ENCODE peak calls at places on chromosomes 6 and 20, in five cellular contexts. I, Q, D, P and F are unnamed samples.

GRCh38 chr6:26329763-26330511 is 35.1 kb upstream of the BTN3A2 start:
- DNase-seq in Q (peak; percentile 72), P (peak; percentile 60), D (peak; percentile 53), I (peak; percentile 79), F (no peak)

GRCh38 chr6:33677153-33677660 is 34.3 kb downstream of the UQCC2 start:
- DNase-seq in D (peak; percentile 57), P (no peak), Q (no peak), I (no peak), F (no peak)

GRCh38 chr6:20811112-20811746 is 277.0 kb downstream of the CDKAL1 start:
- DNase-seq in I (no peak), D (peak; percentile 84), Q (no peak), P (no peak), F (no peak)

GRCh38 chr6:113909224-113909856 is 52.2 kb downstream of the MARCKS start:
- DNase-seq in P (peak; percentile 54), I (peak; percentile 53), D (peak; percentile 36), Q (peak; percentile 68), F (peak; percentile 37)

GRCh38 chr6:90266845-90267621 is 29.6 kb downstream of the BACH2 start:
- DNase-seq in Q (no peak), P (no peak), I (no peak), D (no peak), F (no peak)

GRCh38 chr6:8070718-8071117 is 6.5 kb upstream of the BLOC1S5 start:
- DNase-seq in P (no peak), Q (no peak), D (no peak), I (no peak), F (no peak)

GRCh38 chr6:26607434-26608230 is 10.9 kb downstream of the ABT1 start:
- DNase-seq in P (peak; percentile 50), Q (peak; percentile 80), D (peak; percentile 37), I (peak; percentile 60), F (peak; percentile 48)

GRCh38 chr6:26003102-26003694 is 40.6 kb downstream of the TRIM38 start:
- DNase-seq in P (peak; percentile 58), D (peak; percentile 32), I (peak; percentile 45), Q (peak; percentile 52), F (no peak)

GRCh38 chr6:27775796-27776184 is 136.4 kb downstream of the OR2B2 start:
- DNase-seq in Q (no peak), I (no peak), P (no peak), D (no peak), F (no peak)

GRCh38 chr6:163525926-163526325 is 111.4 kb downstream of the QKI start:
- DNase-seq in D (no peak), P (no peak), I (no peak), Q (no peak), F (no peak)

GRCh38 chr6:41182069-41183034 is 18.6 kb downstream of the TREML2 start:
- DNase-seq in I (peak; percentile 22), Q (peak; percentile 80), D (peak; percentile 50), P (no peak), F (peak; percentile 34)

GRCh38 chr6:122714059-122714458 is 65.5 kb upstream of the FABP7 start:
- DNase-seq in P (no peak), I (no peak), D (no peak), Q (no peak), F (no peak)

GRCh38 chr20:2164966-2165365 is 63.3 kb downstream of the STK35 start:
- DNase-seq in Q (no peak), P (no peak), I (no peak), D (no peak), F (no peak)

GRCh38 chr6:4496284-4496683 is 279.9 kb upstream of the CDYL start:
- DNase-seq in D (no peak), Q (no peak), P (no peak), I (no peak), F (no peak)

GRCh38 chr6:37168163-37168758 is 1.7 kb upstream of the PIM1 start:
- DNase-seq in Q (no peak), D (no peak), P (peak; percentile 44), I (no peak), F (no peak)

GRCh38 chr20:13545755-13546154 is 93.0 kb downstream of the TASP1 start:
- DNase-seq in D (no peak), I (no peak), Q (no peak), P (no peak), F (no peak)

GRCh38 chr6:154218336-154218735 is 138.3 kb downstream of the IPCEF1 start:
- DNase-seq in Q (no peak), P (no peak), I (no peak), D (no peak), F (no peak)

GRCh38 chr6:132202569-132202968 is 198.7 kb downstream of the MOXD1 start:
- DNase-seq in P (peak; percentile 10), D (peak; percentile 80), Q (no peak), I (no peak), F (no peak)

GRCh38 chr20:50193851-50194830 is 3.5 kb downstream of the CEBPB start:
- DNase-seq in P (no peak), D (no peak), I (no peak), Q (no peak), F (no peak)